ENCODE peak calls at places on chromosome 1, in six cellular contexts. P is lower leg skin, Z is lower lobe of right lung, K is glutamatergic neuron, I is tibial artery, B is right atrium auricular region. R is an unnamed sample.

GRCh38 chr1:172085372-172085771 is 244.1 kb downstream of the DNM3 start:
- DNase-seq in Z (no peak), I (no peak), P (no peak), K (no peak), B (no peak), R (no peak)

GRCh38 chr1:147757015-147757990 is 3.1 kb downstream of the GJA5 start:
- DNase-seq in P (no peak), B (no peak), K (no peak), I (no peak), Z (peak), R (no peak)

GRCh38 chr1:100130552-100131077 is 2.1 kb downstream of the SASS6 start:
- DNase-seq in I (no peak), K (no peak), Z (no peak), B (no peak), P (no peak), R (no peak)

GRCh38 chr1:225849905-225850304 is 32.3 kb downstream of the TMEM63A start:
- DNase-seq in B (no peak), P (peak), I (no peak), K (no peak), Z (no peak), R (no peak)

GRCh38 chr1:182781849-182782586 is 7.6 kb upstream of the NPL start:
- DNase-seq in Z (peak), B (peak), K (peak), I (peak), P (peak), R (peak)

GRCh38 chr1:40032240-40032891 is 8.2 kb upstream of the CAP1 start:
- DNase-seq in B (peak), P (no peak), K (peak), Z (no peak), I (no peak), R (peak)

GRCh38 chr1:10969267-10969970 is 43.0 kb upstream of the TARDBP start:
- DNase-seq in Z (no peak), B (no peak), P (no peak), I (no peak), K (no peak), R (no peak)

GRCh38 chr1:47870946-47871750 is 126.0 kb downstream of the TRABD2B start:
- DNase-seq in Z (no peak), P (no peak), K (no peak), B (no peak), I (no peak), R (no peak)

GRCh38 chr1:101112051-101112770 is 86.6 kb upstream of the DPH5 start:
- DNase-seq in I (peak), K (no peak), P (no peak), B (peak), Z (peak), R (no peak)

GRCh38 chr1:93463960-93464359 is 16.0 kb downstream of the FNBP1L start:
- DNase-seq in I (no peak), P (no peak), K (no peak), Z (no peak), B (no peak), R (no peak)

GRCh38 chr1:81998165-81998564 is 197.4 kb downstream of the ADGRL2 start:
- DNase-seq in B (no peak), I (no peak), K (no peak), Z (no peak), P (no peak), R (no peak)

GRCh38 chr1:8523641-8524206 is 205.8 kb downstream of the SLC45A1 start:
- DNase-seq in Z (no peak), P (no peak), B (no peak), K (no peak), I (no peak), R (no peak)

GRCh38 chr1:228148196-228148861 is 1.4 kb upstream of the GJC2 start:
- DNase-seq in I (no peak), K (no peak), P (peak), B (no peak), Z (no peak), R (no peak)

GRCh38 chr1:156491151-156491949 is 9.2 kb downstream of the MEF2D start:
- DNase-seq in Z (no peak), I (no peak), B (no peak), P (no peak), K (no peak), R (no peak)

GRCh38 chr1:152928671-152929070 is 18.3 kb upstream of the SPRR5 start:
- DNase-seq in P (no peak), Z (no peak), I (no peak), K (no peak), B (no peak), R (no peak)

GRCh38 chr1:17046043-17046657 is 7.7 kb downstream of the SDHB start:
- DNase-seq in I (no peak), P (no peak), Z (no peak), B (no peak), K (no peak), R (no peak)

GRCh38 chr1:22250724-22251123 is 107.8 kb upstream of the WNT4 start:
- DNase-seq in K (no peak), B (no peak), I (no peak), Z (no peak), P (peak), R (no peak)

GRCh38 chr1:169060906-169061683 is 45.4 kb upstream of the ATP1B1 start:
- DNase-seq in Z (peak), I (no peak), K (no peak), B (no peak), P (no peak), R (no peak)

DNA sequence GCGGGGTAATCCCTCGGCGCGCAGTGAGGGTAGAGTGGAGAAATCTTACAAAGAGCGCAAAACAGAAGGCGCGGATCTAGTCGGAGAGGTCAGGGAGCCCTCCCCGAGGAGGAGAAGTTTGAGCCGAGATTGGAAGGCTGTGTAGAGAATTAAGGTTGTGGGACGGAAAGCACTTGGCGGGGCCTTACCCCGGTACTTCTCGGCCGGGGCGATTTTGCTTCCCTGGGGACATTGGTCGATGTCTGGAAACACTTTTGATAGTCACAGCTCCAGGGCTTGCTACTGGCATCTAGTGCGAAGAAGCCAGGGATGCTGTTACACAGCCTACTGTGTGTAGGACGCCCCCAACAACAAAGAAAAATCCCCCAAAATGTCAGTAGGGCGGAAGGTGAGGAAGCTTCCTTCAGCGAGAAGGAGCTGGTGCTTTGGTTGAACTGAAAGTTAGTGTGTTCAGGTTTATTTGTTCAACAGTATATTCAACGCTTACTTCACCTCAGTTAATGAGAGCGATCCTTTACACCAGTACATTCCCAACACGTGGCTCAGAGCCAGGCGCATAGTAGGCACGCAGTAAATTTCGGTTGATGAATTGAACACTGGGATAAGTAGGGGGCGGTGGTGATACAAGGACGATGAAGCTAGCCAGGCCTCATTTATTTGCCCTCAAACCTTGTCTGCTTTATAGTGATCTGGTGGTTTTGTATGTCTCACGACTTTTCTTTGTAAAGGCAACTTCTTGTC is 814 bp downstream of the CEP85 start:
- DNase-seq in Z (no peak), I (no peak), K (peak), P (no peak), B (no peak), R (no peak)
- TF ChIP-seq CTCF in Z (no peak), I (no peak), K (no peak), P (no peak), B (no peak), R (no peak)

DNA sequence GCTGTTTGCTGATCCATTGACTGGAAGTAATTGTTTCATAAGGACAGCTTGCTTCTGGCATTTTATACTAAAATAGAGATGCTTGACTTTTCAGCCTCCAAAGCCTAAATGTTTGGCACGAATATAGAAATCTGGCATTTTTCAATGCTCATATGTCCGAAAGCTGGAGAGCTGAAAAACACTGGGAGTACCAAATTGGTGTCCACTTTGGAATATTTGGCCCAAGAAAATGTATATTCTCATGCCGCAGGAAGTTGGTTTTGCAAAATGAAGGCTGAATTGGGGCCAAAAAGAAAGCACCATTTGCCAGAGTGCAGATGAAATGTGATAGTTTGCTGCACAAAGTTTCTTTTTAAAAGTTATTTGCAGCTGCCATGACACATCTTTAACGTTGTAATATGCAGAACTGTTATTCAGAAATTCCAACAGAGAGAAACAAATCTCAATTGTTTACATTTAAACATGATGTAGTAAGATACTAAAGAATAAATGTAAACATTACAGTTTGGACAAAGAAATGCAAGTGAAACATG is 124.2 kb upstream of the LYPLAL1 start:
- DNase-seq in K (no peak), I (no peak), Z (no peak), P (no peak), B (no peak), R (no peak)
- TF ChIP-seq CTCF in K (no peak), I (no peak), Z (no peak), P (no peak), B (no peak), R (no peak)

DNA sequence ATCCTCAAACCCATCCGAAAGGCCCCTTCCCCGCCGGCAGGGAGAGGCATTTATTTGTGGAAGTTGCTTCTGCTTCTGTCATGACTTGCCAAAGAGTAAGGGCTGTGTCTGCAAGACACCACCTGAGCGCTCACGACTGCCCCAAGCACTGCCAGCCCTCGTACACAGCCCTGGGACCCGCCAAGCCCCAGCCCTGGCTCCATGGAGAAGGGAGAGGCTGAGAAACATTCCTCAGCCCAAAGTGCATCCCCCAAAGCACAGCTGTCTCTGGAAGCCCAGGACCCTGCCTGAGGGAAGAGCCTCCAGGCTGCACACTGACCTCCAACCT is 6.3 kb upstream of the TPRG1L start:
- DNase-seq in P (no peak), I (no peak), B (no peak), K (no peak), Z (no peak), R (no peak)
- TF ChIP-seq CTCF in P (no peak), I (no peak), B (no peak), K (no peak), Z (no peak), R (no peak)

GRCh38 chr1:113874017-113874879 is 2.7 kb upstream of the PTPN22 start:
- DNase-seq in Z (no peak), P (no peak), K (no peak), B (no peak), I (no peak), R (no peak)
- TF ChIP-seq CTCF in Z (no peak), P (no peak), K (no peak), B (no peak), I (no peak), R (no peak)

DNA sequence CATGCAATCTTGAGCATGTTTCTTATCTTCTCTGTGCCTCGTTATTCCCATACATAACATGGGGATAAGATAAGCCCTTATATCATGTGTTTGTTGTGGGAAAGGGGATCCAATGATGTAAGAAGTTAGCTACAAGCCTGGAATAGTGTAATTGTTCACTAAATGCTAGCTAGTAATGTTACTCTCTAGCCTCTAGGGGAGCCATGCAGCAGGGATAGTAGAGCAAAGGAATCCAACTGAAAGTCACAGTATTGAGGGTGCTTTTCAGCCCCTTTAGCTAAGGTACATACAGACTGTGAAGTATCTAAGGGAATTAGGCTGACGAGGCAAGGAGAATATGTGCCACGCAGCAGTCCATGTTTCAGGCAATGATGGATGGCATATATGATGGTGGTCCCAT is 46.9 kb downstream of the IL23R start:
- DNase-seq in K (no peak), B (no peak), P (no peak), Z (no peak), I (no peak), R (no peak)
- TF ChIP-seq CTCF in K (peak), B (no peak), P (no peak), Z (peak), I (peak), R (peak)

GRCh38 chr1:201703646-201704438 is 125.1 kb upstream of the IPO9 start:
- DNase-seq in I (peak), K (peak), Z (peak), B (peak), P (peak), R (peak)

GRCh38 chr1:201702936-201703335 is 126.0 kb upstream of the IPO9 start:
- DNase-seq in I (no peak), B (no peak), P (no peak), Z (no peak), K (peak), R (peak)

GRCh38 chr1:201705389-201705788 is 123.6 kb upstream of the IPO9 start:
- DNase-seq in P (no peak), K (no peak), I (peak), B (no peak), Z (no peak), R (no peak)

GRCh38 chr1:201706109-201706508 is 122.8 kb upstream of the IPO9 start:
- DNase-seq in K (no peak), I (no peak), P (no peak), B (no peak), Z (no peak), R (no peak)

GRCh38 chr1:201704439-201704792 is 124.5 kb upstream of the IPO9 start:
- DNase-seq in B (no peak), K (no peak), Z (no peak), I (no peak), P (no peak), R (no peak)
- TF ChIP-seq CTCF in B (no peak), K (peak), Z (no peak), I (no peak), P (no peak), R (peak)

GRCh38 chr1:180154003-180154324 is 705 bp upstream of the QSOX1 start:
- DNase-seq in I (no peak), K (no peak), B (no peak), Z (no peak), P (no peak), R (no peak)

GRCh38 chr1:180155202-180155682 is 573 bp downstream of the QSOX1 start:
- DNase-seq in B (peak), P (no peak), I (no peak), K (peak), Z (no peak), R (no peak)

GRCh38 chr1:180153032-180153431 is 1.6 kb upstream of the QSOX1 start:
- DNase-seq in B (peak), Z (no peak), P (no peak), I (no peak), K (no peak), R (no peak)

GRCh38 chr1:180156201-180156600 is 1.5 kb downstream of the QSOX1 start:
- DNase-seq in P (no peak), B (peak), Z (no peak), K (no peak), I (no peak), R (no peak)

DNA sequence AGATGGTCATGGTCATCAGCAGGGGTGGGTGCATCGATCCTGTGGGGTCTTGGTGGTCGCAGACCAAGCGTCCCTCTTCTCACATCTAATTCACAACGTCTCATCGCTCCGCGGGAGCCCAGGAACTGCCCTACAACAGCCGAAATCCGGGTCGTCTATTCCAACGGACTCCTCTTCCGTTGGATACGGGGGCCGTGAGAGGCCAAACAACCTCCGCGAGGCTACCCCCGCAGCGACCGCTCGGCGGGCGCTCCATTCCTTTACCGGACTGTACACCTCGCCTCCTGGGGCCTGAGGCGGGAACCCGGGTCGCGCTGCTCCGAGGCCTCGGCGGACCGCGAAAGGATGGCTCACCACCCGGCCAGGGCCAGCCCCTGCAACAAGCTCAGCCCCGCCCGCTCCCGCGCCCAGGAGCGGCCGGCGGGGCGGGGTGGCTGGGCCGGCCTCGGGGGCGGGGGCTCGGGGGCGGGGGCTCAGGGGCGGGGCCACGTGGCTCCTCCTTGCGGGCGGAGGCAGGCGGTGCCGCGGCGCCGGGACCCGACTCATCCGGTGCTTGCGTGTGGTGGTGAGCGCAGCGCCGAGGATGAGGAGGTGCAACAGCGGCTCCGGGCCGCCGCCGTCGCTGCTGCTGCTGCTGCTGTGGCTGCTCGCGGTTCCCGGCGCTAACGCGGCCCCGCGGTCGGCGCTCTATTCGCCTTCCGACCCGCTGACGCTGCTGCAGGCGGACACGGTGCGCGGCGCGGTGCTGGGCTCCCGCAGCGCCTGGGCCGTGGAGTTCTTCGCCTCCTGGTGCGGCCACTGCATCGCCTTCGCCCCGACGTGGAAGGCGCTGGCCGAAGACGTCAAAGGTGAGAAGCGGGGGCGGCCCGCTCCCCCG is at the start of gene QSOX1:
- DNase-seq in B (peak), K (peak), Z (peak), P (peak), I (peak), R (peak)
- TF ChIP-seq CTCF in B (peak), K (peak), Z (peak), P (no peak), I (peak), R (no peak)